ENCODE peak calls at places on chromosomes 6 and 20, in five cellular contexts. One of them, this sample, is unnamed.

GRCh38 chr6:37595859-37596258 is 96.2 kb upstream of the CCDC167 start:
- DNase-seq in thoracic aorta: no peak
- DNase-seq in choroid plexus epithelial cell: no peak
- DNase-seq in A549: no peak
- DNase-seq in cardiac fibroblast: no peak
- DNase-seq in this sample: no peak

GRCh38 chr6:159959165-159959975 is 9.5 kb upstream of the IGF2R start:
- DNase-seq in cardiac fibroblast: no peak
- DNase-seq in thoracic aorta: no peak
- DNase-seq in choroid plexus epithelial cell: no peak
- DNase-seq in A549: no peak
- DNase-seq in this sample: no peak

GRCh38 chr6:34360556-34360955 is 31.9 kb downstream of the NUDT3 start:
- DNase-seq in A549: no peak
- DNase-seq in thoracic aorta: no peak
- DNase-seq in choroid plexus epithelial cell: peak
- DNase-seq in cardiac fibroblast: peak
- DNase-seq in this sample: peak

GRCh38 chr6:133854633-133855598 is 34.0 kb upstream of the TCF21 start:
- DNase-seq in thoracic aorta: no peak
- DNase-seq in choroid plexus epithelial cell: no peak
- DNase-seq in cardiac fibroblast: no peak
- DNase-seq in A549: no peak
- DNase-seq in this sample: no peak

GRCh38 chr6:112269979-112270378 is 15.6 kb upstream of the LAMA4 start:
- DNase-seq in thoracic aorta: no peak
- DNase-seq in cardiac fibroblast: no peak
- DNase-seq in choroid plexus epithelial cell: no peak
- DNase-seq in A549: no peak
- DNase-seq in this sample: no peak

GRCh38 chr20:37396520-37397075 is 50.7 kb downstream of the SRC start:
- DNase-seq in thoracic aorta: no peak
- DNase-seq in cardiac fibroblast: no peak
- DNase-seq in choroid plexus epithelial cell: no peak
- DNase-seq in A549: no peak
- DNase-seq in this sample: no peak

GRCh38 chr20:36483919-36484808 is 57.2 kb upstream of the MYL9 start:
- DNase-seq in choroid plexus epithelial cell: peak
- DNase-seq in A549: no peak
- DNase-seq in thoracic aorta: no peak
- DNase-seq in cardiac fibroblast: no peak
- DNase-seq in this sample: no peak

GRCh38 chr20:57592263-57593092 is 27.7 kb downstream of the ZBP1 start:
- DNase-seq in choroid plexus epithelial cell: no peak
- DNase-seq in cardiac fibroblast: no peak
- DNase-seq in thoracic aorta: no peak
- DNase-seq in A549: no peak
- DNase-seq in this sample: no peak

GRCh38 chr20:38167851-38168760 is 3.0 kb upstream of the TGM2 start:
- DNase-seq in cardiac fibroblast: peak
- DNase-seq in A549: peak
- DNase-seq in choroid plexus epithelial cell: peak
- DNase-seq in thoracic aorta: peak
- DNase-seq in this sample: peak

GRCh38 chr6:46221221-46221793 is 50.5 kb upstream of the ENPP5 start:
- DNase-seq in thoracic aorta: no peak
- DNase-seq in cardiac fibroblast: peak
- DNase-seq in choroid plexus epithelial cell: peak
- DNase-seq in A549: peak
- DNase-seq in this sample: peak

GRCh38 chr6:17968876-17969275 is 18.6 kb downstream of the KIF13A start:
- DNase-seq in choroid plexus epithelial cell: no peak
- DNase-seq in A549: no peak
- DNase-seq in cardiac fibroblast: no peak
- DNase-seq in thoracic aorta: no peak
- DNase-seq in this sample: no peak

GRCh38 chr20:40683894-40684268 is 5.2 kb downstream of the MAFB start:
- DNase-seq in A549: no peak
- DNase-seq in cardiac fibroblast: no peak
- DNase-seq in choroid plexus epithelial cell: no peak
- DNase-seq in thoracic aorta: no peak
- DNase-seq in this sample: no peak

GRCh38 chr20:16732506-16733152 is 2.8 kb downstream of the SNRPB2 start:
- DNase-seq in thoracic aorta: no peak
- DNase-seq in choroid plexus epithelial cell: no peak
- DNase-seq in A549: no peak
- DNase-seq in cardiac fibroblast: no peak
- DNase-seq in this sample: peak

GRCh38 chr6:43437700-43438099 is 10.4 kb downstream of the ABCC10 start:
- DNase-seq in A549: no peak
- DNase-seq in thoracic aorta: no peak
- DNase-seq in choroid plexus epithelial cell: no peak
- DNase-seq in cardiac fibroblast: no peak
- DNase-seq in this sample: no peak

GRCh38 chr6:118859517-118860064 is 34.4 kb upstream of the ASF1A start:
- DNase-seq in cardiac fibroblast: no peak
- DNase-seq in choroid plexus epithelial cell: no peak
- DNase-seq in A549: no peak
- DNase-seq in thoracic aorta: no peak
- DNase-seq in this sample: no peak

GRCh38 chr20:24979036-24979960 is 13.3 kb downstream of the APMAP start:
- DNase-seq in cardiac fibroblast: no peak
- DNase-seq in choroid plexus epithelial cell: no peak
- DNase-seq in A549: no peak
- DNase-seq in thoracic aorta: no peak
- DNase-seq in this sample: no peak

GRCh38 chr20:24951536-24952047 is 2.5 kb downstream of the CST7 start:
- DNase-seq in thoracic aorta: no peak
- DNase-seq in cardiac fibroblast: no peak
- DNase-seq in choroid plexus epithelial cell: no peak
- DNase-seq in A549: no peak
- DNase-seq in this sample: no peak

GRCh38 chr6:137787016-137787415 is 80.0 kb upstream of the TNFAIP3 start:
- DNase-seq in A549: no peak
- DNase-seq in thoracic aorta: no peak
- DNase-seq in choroid plexus epithelial cell: no peak
- DNase-seq in cardiac fibroblast: no peak
- DNase-seq in this sample: no peak

GRCh38 chr20:41523857-41524256 is 94.3 kb downstream of the CHD6 start:
- DNase-seq in A549: no peak
- DNase-seq in choroid plexus epithelial cell: no peak
- DNase-seq in thoracic aorta: no peak
- DNase-seq in cardiac fibroblast: no peak
- DNase-seq in this sample: no peak

GRCh38 chr6:93120154-93120742 is 299.1 kb downstream of the EPHA7 start:
- DNase-seq in cardiac fibroblast: no peak
- DNase-seq in thoracic aorta: no peak
- DNase-seq in A549: no peak
- DNase-seq in choroid plexus epithelial cell: no peak
- DNase-seq in this sample: no peak

GRCh38 chr20:32320305-32320704 is 37.8 kb upstream of the ASXL1 start:
- DNase-seq in thoracic aorta: no peak
- DNase-seq in choroid plexus epithelial cell: no peak
- DNase-seq in A549: no peak
- DNase-seq in cardiac fibroblast: no peak
- DNase-seq in this sample: no peak

GRCh38 chr6:157274471-157275226 is 48.7 kb downstream of the TMEM242 start:
- DNase-seq in cardiac fibroblast: peak
- DNase-seq in A549: peak
- DNase-seq in choroid plexus epithelial cell: peak
- DNase-seq in thoracic aorta: no peak
- DNase-seq in this sample: peak

GRCh38 chr20:35034150-35034549 is 58.5 kb downstream of the TRPC4AP start:
- DNase-seq in thoracic aorta: no peak
- DNase-seq in A549: no peak
- DNase-seq in choroid plexus epithelial cell: no peak
- DNase-seq in cardiac fibroblast: no peak
- DNase-seq in this sample: no peak

GRCh38 chr20:5714261-5715041 is 35.8 kb upstream of the SHLD1 start:
- DNase-seq in choroid plexus epithelial cell: peak
- DNase-seq in cardiac fibroblast: peak
- DNase-seq in A549: peak
- DNase-seq in thoracic aorta: no peak
- DNase-seq in this sample: peak

GRCh38 chr6:118240878-118241528 is 307.1 kb upstream of the PLN start:
- DNase-seq in A549: no peak
- DNase-seq in choroid plexus epithelial cell: no peak
- DNase-seq in thoracic aorta: no peak
- DNase-seq in cardiac fibroblast: no peak
- DNase-seq in this sample: no peak

GRCh38 chr20:47230811-47231256 is 125.7 kb downstream of the ZMYND8 start:
- DNase-seq in A549: no peak
- DNase-seq in cardiac fibroblast: no peak
- DNase-seq in thoracic aorta: no peak
- DNase-seq in choroid plexus epithelial cell: no peak
- DNase-seq in this sample: no peak

GRCh38 chr6:15510536-15511247 is 152.1 kb downstream of the DTNBP1 start:
- DNase-seq in choroid plexus epithelial cell: no peak
- DNase-seq in thoracic aorta: no peak
- DNase-seq in A549: no peak
- DNase-seq in cardiac fibroblast: no peak
- DNase-seq in this sample: no peak

DNA sequence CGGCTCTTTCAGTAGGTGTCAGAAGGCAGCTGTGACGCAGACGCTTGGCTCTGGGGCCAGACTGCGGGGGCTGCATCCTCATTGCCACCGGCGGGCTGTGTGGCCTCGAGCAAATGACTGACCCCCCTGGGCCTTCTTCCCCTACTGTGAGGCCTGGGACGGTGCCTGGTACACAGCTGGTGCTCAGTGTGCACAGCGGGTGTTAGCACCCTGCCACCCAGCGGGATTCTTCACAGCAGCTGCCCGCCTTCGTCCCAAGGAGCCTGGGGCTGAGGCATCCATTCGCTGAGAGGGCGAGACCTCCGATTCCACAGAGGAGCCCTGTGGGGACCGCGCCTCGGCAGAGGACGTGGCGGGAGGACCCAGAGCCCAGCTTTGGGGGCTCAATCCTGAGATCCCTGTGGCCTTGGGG is 10.6 kb downstream of the SLCO4A1 start:
- DNase-seq in choroid plexus epithelial cell: no peak
- DNase-seq in A549: no peak
- DNase-seq in thoracic aorta: no peak
- DNase-seq in cardiac fibroblast: no peak
- DNase-seq in this sample: no peak
- H3K4me3 ChIP-seq in choroid plexus epithelial cell: no peak
- H3K4me3 ChIP-seq in A549: no peak
- H3K4me3 ChIP-seq in thoracic aorta: peak
- H3K4me3 ChIP-seq in cardiac fibroblast: peak
- H3K4me3 ChIP-seq in this sample: no peak

GRCh38 chr6:107803957-107804356 is 20.2 kb downstream of the SCML4 start:
- DNase-seq in choroid plexus epithelial cell: no peak
- DNase-seq in thoracic aorta: no peak
- DNase-seq in A549: no peak
- DNase-seq in cardiac fibroblast: no peak
- DNase-seq in this sample: no peak

GRCh38 chr6:107801195-107801594 is 22.9 kb downstream of the SCML4 start:
- DNase-seq in A549: no peak
- DNase-seq in thoracic aorta: no peak
- DNase-seq in choroid plexus epithelial cell: no peak
- DNase-seq in cardiac fibroblast: no peak
- DNase-seq in this sample: no peak

GRCh38 chr6:107794771-107795170 is 29.3 kb downstream of the SCML4 start:
- DNase-seq in choroid plexus epithelial cell: no peak
- DNase-seq in A549: no peak
- DNase-seq in cardiac fibroblast: no peak
- DNase-seq in thoracic aorta: no peak
- DNase-seq in this sample: no peak

GRCh38 chr6:107805504-107805903 is 18.6 kb downstream of the SCML4 start:
- DNase-seq in choroid plexus epithelial cell: no peak
- DNase-seq in A549: no peak
- DNase-seq in thoracic aorta: no peak
- DNase-seq in cardiac fibroblast: no peak
- DNase-seq in this sample: no peak

DNA sequence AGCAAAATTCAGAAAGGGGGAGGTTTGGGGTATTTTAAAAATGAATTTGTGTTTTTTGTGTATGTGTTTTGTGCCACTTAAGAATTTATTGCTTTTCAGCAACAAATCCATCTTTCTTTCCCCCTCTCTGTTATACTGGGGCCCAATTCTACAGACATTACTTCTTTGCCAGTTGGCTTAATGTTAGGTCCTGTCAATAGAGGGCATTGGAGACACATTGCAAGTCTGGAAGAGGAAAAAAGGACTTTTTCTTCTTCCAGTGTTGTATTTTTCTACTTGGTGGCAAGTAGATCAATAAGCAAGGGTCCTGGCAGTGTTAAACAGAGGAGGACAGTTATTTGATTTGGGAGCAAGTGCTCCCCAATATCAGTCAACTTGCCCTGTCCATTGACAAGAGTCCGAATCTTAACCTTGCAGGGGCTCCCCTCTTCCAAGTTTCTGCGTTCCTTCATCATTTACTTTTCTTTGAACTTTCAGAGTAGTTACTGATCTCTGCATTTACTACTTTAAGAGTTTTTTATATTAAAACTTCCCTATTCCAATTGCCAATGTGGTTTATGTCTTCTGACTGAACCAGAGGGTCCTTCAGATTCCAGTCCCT is 23.4 kb downstream of the SCML4 start:
- DNase-seq in A549: no peak
- DNase-seq in cardiac fibroblast: peak
- DNase-seq in thoracic aorta: no peak
- DNase-seq in choroid plexus epithelial cell: peak
- DNase-seq in this sample: peak
- TF ChIP-seq CTCF in A549: no peak
- TF ChIP-seq CTCF in cardiac fibroblast: no peak
- TF ChIP-seq CTCF in thoracic aorta: no peak
- TF ChIP-seq CTCF in choroid plexus epithelial cell: peak
- TF ChIP-seq CTCF in this sample: peak

DNA sequence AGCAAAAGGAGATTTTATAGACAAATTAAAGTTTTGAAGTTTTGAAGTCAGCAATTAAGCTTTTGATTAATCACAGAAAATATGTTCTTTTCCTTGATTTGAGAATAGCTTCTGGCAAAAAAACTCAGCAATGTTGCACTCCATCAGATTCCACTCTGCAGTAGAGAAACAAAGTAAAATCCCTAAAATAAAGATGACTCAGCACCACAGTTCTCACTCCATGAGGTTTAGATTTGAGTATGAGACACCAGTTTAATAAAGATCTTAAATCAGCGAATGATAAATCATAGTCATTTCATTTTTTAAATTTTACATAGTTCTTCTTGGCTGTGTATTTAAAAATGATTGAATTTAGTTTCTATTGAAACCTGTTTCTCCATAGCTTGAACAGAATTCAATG is 602.2 kb downstream of the COL12A1 start:
- DNase-seq in cardiac fibroblast: no peak
- DNase-seq in A549: no peak
- DNase-seq in thoracic aorta: no peak
- DNase-seq in choroid plexus epithelial cell: peak
- DNase-seq in this sample: no peak
- H3K4me3 ChIP-seq in cardiac fibroblast: no peak
- H3K4me3 ChIP-seq in A549: no peak
- H3K4me3 ChIP-seq in thoracic aorta: no peak
- H3K4me3 ChIP-seq in choroid plexus epithelial cell: no peak
- H3K4me3 ChIP-seq in this sample: no peak

DNA sequence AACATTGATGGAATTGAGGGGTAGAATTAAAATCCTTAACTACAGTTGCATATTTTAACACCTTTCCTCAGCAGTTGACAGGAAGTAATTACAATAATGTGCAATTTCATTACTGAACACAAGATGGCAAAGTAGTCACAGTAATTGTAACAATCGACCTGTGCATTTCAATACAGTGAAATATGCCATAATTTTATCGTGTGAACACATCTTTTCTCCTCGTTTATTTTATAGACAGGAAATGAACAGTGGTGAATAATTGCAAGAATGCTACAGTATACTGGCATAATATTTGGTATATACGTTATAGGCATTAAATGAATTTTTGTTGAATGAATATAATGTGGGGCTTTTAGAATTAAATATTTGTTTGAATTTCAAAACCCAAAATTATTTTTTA is 25.0 kb downstream of the CYB5R4 start:
- DNase-seq in cardiac fibroblast: peak
- DNase-seq in thoracic aorta: no peak
- DNase-seq in choroid plexus epithelial cell: peak
- DNase-seq in A549: peak
- DNase-seq in this sample: peak
- TF ChIP-seq CTCF in cardiac fibroblast: peak
- TF ChIP-seq CTCF in thoracic aorta: peak
- TF ChIP-seq CTCF in choroid plexus epithelial cell: peak
- TF ChIP-seq CTCF in A549: peak
- TF ChIP-seq CTCF in this sample: peak

This sample was measured in fibroblast of pulmonary artery.